ENCODE peak calls at places on chromosome 12, in seven cellular contexts. A, D, M, U, N, P and E are unnamed samples.

GRCh38 chr12:25373396-25373795 is 122.7 kb upstream of the KRAS start:
- DNase-seq in D (no peak), U (no peak), N (no peak), M (no peak), P (no peak), A (no peak), E (no peak)

GRCh38 chr12:76346798-76347420 is 1.3 kb downstream of the BBS10 start:
- DNase-seq in M (no peak), A (peak; percentile 29), N (peak; percentile 65), D (peak; percentile 56), P (no peak), U (no peak), E (peak; percentile 2)

GRCh38 chr12:124921200-124922008 is 7.0 kb upstream of the UBC start:
- DNase-seq in P (peak; percentile 48), D (peak; percentile 64), N (no peak), M (no peak), A (peak; percentile 88), U (peak; percentile 85), E (no peak)

GRCh38 chr12:89319606-89320005 is 32.7 kb downstream of the DUSP6 start:
- DNase-seq in N (no peak), D (no peak), A (no peak), M (no peak), P (no peak), U (no peak), E (no peak)

GRCh38 chr12:132218915-132219314 is 74.7 kb downstream of the NOC4L start:
- DNase-seq in U (peak; percentile 83), A (peak; percentile 57), M (no peak), P (no peak), N (peak; percentile 59), D (peak; percentile 33), E (peak; percentile 38)

GRCh38 chr12:46112364-46112763 is 122.0 kb upstream of the SCAF11 start:
- DNase-seq in N (no peak), D (no peak), P (no peak), M (no peak), A (no peak), U (no peak), E (no peak)

GRCh38 chr12:60106207-60106606 is 510.4 kb downstream of the SLC16A7 start:
- DNase-seq in D (no peak), M (no peak), U (no peak), N (no peak), A (no peak), P (no peak), E (peak; percentile 10)

GRCh38 chr12:3140284-3140683 is 63.1 kb downstream of the TSPAN9 start:
- DNase-seq in A (no peak), U (no peak), D (no peak), N (no peak), M (no peak), P (no peak), E (no peak)

GRCh38 chr12:70645494-70646317 is 8.5 kb upstream of the PTPRB start:
- DNase-seq in N (peak; percentile 90), A (no peak), U (peak; percentile 57), D (peak; percentile 80), P (no peak), M (no peak), E (no peak)

GRCh38 chr12:3150820-3151590 is 73.8 kb downstream of the TSPAN9 start:
- DNase-seq in N (peak; percentile 48), U (peak; percentile 61), P (no peak), A (no peak), D (no peak), M (no peak), E (no peak)

GRCh38 chr12:89160716-89161123 is 191.6 kb downstream of the DUSP6 start:
- DNase-seq in M (no peak), A (peak; percentile 62), U (no peak), P (no peak), N (no peak), D (peak; percentile 66), E (no peak)

GRCh38 chr12:102959391-102959790 is 1.9 kb downstream of the ASCL1 start:
- DNase-seq in M (no peak), D (no peak), U (no peak), N (no peak), A (no peak), P (no peak), E (no peak)

GRCh38 chr12:101826766-101827368 is 3.9 kb downstream of the GNPTAB start:
- DNase-seq in U (no peak), N (no peak), M (no peak), P (no peak), D (no peak), A (no peak), E (no peak)

GRCh38 chr12:109111775-109112491 is 4.5 kb upstream of the ACACB start:
- DNase-seq in A (peak; percentile 60), D (peak; percentile 73), N (peak; percentile 44), M (no peak), P (no peak), U (peak; percentile 53), E (peak; percentile 43)

GRCh38 chr12:28882444-28882843 is 266.6 kb upstream of the FAR2 start:
- DNase-seq in N (no peak), P (no peak), M (no peak), D (no peak), U (no peak), A (no peak), E (no peak)

GRCh38 chr12:104985206-104985605 is 910 bp upstream of the NOPCHAP1 start:
- DNase-seq in N (no peak), D (no peak), M (no peak), U (no peak), A (no peak), P (no peak), E (no peak)

GRCh38 chr12:76623929-76624328 is 64.4 kb upstream of the OSBPL8 start:
- DNase-seq in D (no peak), P (no peak), M (no peak), N (peak; percentile 42), U (no peak), A (no peak), E (no peak)

GRCh38 chr12:57620936-57621496 is 9.8 kb downstream of the ARHGEF25 start:
- DNase-seq in N (no peak), P (no peak), D (no peak), U (no peak), M (no peak), A (no peak), E (no peak)

GRCh38 chr12:126883737-126884136 is 1383.2 kb upstream of the TMEM132C start:
- DNase-seq in N (no peak), U (no peak), D (no peak), A (no peak), P (no peak), M (no peak), E (no peak)

GRCh38 chr12:52870361-52871290 is 21.8 kb upstream of the KRT78 start:
- DNase-seq in N (no peak), M (peak; percentile 41), A (peak; percentile 81), D (peak; percentile 50), U (peak; percentile 88), P (peak; percentile 62), E (peak; percentile 58)

GRCh38 chr12:3453947-3454675 is 36.9 kb upstream of the PRMT8 start:
- DNase-seq in M (no peak), N (no peak), P (no peak), D (no peak), A (no peak), U (peak; percentile 60), E (no peak)

GRCh38 chr12:95393191-95393790 is 80.7 kb upstream of the METAP2 start:
- DNase-seq in N (no peak), D (no peak), A (no peak), P (no peak), M (no peak), U (no peak), E (no peak)

GRCh38 chr12:39685854-39686608 is 66.4 kb upstream of the ABCD2 start:
- DNase-seq in M (no peak), A (no peak), N (no peak), D (no peak), U (no peak), P (no peak), E (no peak)

GRCh38 chr12:48813464-48814312 is 4.6 kb upstream of the CACNB3 start:
- DNase-seq in A (no peak), M (no peak), N (no peak), D (no peak), U (peak; percentile 85), P (no peak), E (no peak)

GRCh38 chr12:121673013-121673441 is 3.6 kb upstream of the MORN3 start:
- DNase-seq in A (no peak), N (no peak), M (no peak), U (peak; percentile 51), D (peak; percentile 19), P (no peak), E (peak; percentile 54)

GRCh38 chr12:56375598-56376434 is 13.2 kb upstream of the APOF start:
- DNase-seq in M (no peak), N (no peak), A (no peak), P (no peak), U (no peak), D (no peak), E (no peak)

GRCh38 chr12:23950775-23951391 is 1.4 kb upstream of the SOX5 start:
- DNase-seq in D (no peak), U (no peak), A (no peak), M (no peak), N (no peak), P (no peak), E (peak; percentile 63)